ENCODE peak calls at places on chromosomes 2 and 18, in nine cellular contexts. U, E, O, C, I, P, D, Y and M are unnamed samples. For H3K4me1, the result is how much of the 10 kb centered on the place peaks cover.

GRCh38 chr2:23944527-23944926 is 4.3 kb downstream of the UBXN2A start:
- DNase-seq in C (peak), D (no peak), P (no peak), U (no peak), E (no peak), Y (peak), I (no peak), O (no peak), M (no peak)

GRCh38 chr2:75640621-75641121 is 5.9 kb upstream of the MRPL19 start:
- DNase-seq in U (no peak), O (peak), P (peak), D (peak), Y (peak), C (peak), I (peak), E (peak), M (peak)

GRCh38 chr2:206164261-206164862 is 4.7 kb downstream of the EEF1B2 start:
- DNase-seq in O (no peak), D (no peak), E (no peak), C (no peak), P (peak), I (peak), Y (peak), U (no peak), M (peak)

GRCh38 chr18:66749030-66749429 is 145.1 kb upstream of the CDH19 start:
- DNase-seq in I (peak), P (no peak), C (no peak), U (no peak), Y (no peak), E (no peak), D (no peak), O (no peak), M (peak)

GRCh38 chr2:145284551-145284950 is 764.6 kb upstream of the ZEB2 start:
- DNase-seq in O (no peak), E (no peak), P (no peak), U (no peak), D (no peak), I (no peak), Y (no peak), C (no peak), M (no peak)

GRCh38 chr2:240957656-240958365 is 40.6 kb upstream of the SNED1 start:
- DNase-seq in Y (peak), E (no peak), I (no peak), D (peak), O (peak), U (no peak), C (no peak), P (no peak), M (peak)

GRCh38 chr18:36314098-36314497 is 16.6 kb downstream of the FHOD3 start:
- DNase-seq in O (no peak), C (no peak), I (no peak), E (no peak), D (no peak), U (no peak), Y (peak), P (no peak), M (no peak)

GRCh38 chr2:125797192-125797591 is 858.8 kb upstream of the GYPC start:
- DNase-seq in O (no peak), D (no peak), P (no peak), I (no peak), U (no peak), E (no peak), C (no peak), Y (no peak), M (no peak)

GRCh38 chr2:120869036-120869435 is 133.4 kb downstream of the GLI2 start:
- DNase-seq in U (no peak), D (peak), P (no peak), I (no peak), C (peak), O (no peak), E (no peak), Y (no peak), M (no peak)

GRCh38 chr2:39728941-39729351 is 50.1 kb downstream of the THUMPD2 start:
- DNase-seq in E (no peak), P (peak), U (no peak), Y (peak), O (no peak), C (no peak), D (no peak), I (peak), M (peak)

GRCh38 chr2:106147159-106147558 is 46.9 kb downstream of the UXS1 start:
- DNase-seq in Y (no peak), O (no peak), D (no peak), U (no peak), P (no peak), I (no peak), E (no peak), C (no peak), M (no peak)

GRCh38 chr2:156319811-156320490 is 12.6 kb downstream of the NR4A2 start:
- DNase-seq in P (no peak), O (peak), C (peak), E (peak), D (peak), U (no peak), I (peak), Y (peak), M (peak)

GRCh38 chr2:102737435-102737834 is 24.4 kb upstream of the TMEM182 start:
- DNase-seq in Y (no peak), C (no peak), P (no peak), E (no peak), U (no peak), D (no peak), I (no peak), O (no peak), M (no peak)

GRCh38 chr18:39199231-39199855 is 1633.7 kb upstream of the CELF4 start:
- DNase-seq in Y (no peak), D (no peak), E (no peak), U (no peak), P (no peak), O (no peak), C (no peak), I (no peak), M (no peak)

GRCh38 chr2:155663265-155663664 is 669.3 kb downstream of the NR4A2 start:
- DNase-seq in C (no peak), P (no peak), Y (no peak), D (no peak), I (no peak), U (no peak), O (no peak), E (no peak), M (no peak)

GRCh38 chr2:27442981-27443323 is 771 bp downstream of the KRTCAP3 start:
- DNase-seq in U (no peak), I (no peak), D (no peak), E (no peak), O (no peak), P (no peak), Y (peak), C (no peak), M (no peak)

GRCh38 chr18:11498821-11499220 is 110.6 kb upstream of the SLC35G4 start:
- DNase-seq in C (no peak), D (no peak), P (no peak), O (no peak), E (no peak), U (no peak), I (no peak), Y (no peak), M (no peak)

GRCh38 chr2:73290049-73290839 is 3.1 kb downstream of the EGR4 start:
- DNase-seq in E (no peak), Y (peak), O (peak), C (no peak), U (no peak), D (no peak), I (peak), P (peak), M (peak)

GRCh38 chr18:60092073-60092472 is 192.3 kb downstream of the PMAIP1 start:
- DNase-seq in I (no peak), Y (no peak), P (no peak), O (no peak), U (no peak), E (no peak), D (no peak), C (no peak), M (peak)

GRCh38 chr2:209600257-209601180 is 171.1 kb upstream of the UNC80 start:
- DNase-seq in D (no peak), U (no peak), P (no peak), O (no peak), I (peak), Y (no peak), E (no peak), C (no peak), M (peak)

GRCh38 chr2:118911936-118912335 is 30.1 kb upstream of the MARCO start:
- DNase-seq in C (no peak), U (no peak), E (no peak), Y (no peak), P (no peak), D (no peak), O (no peak), I (no peak), M (no peak)

GRCh38 chr2:233929352-233929843 is 12.2 kb downstream of the TRPM8 start:
- DNase-seq in D (no peak), I (no peak), C (no peak), U (no peak), O (no peak), P (no peak), E (no peak), Y (peak), M (no peak)

GRCh38 chr2:3466482-3466863 is 52.9 kb downstream of the ADI1 start:
- DNase-seq in C (no peak), U (no peak), O (no peak), D (no peak), Y (no peak), P (no peak), E (no peak), I (no peak), M (no peak)

GRCh38 chr2:86617153-86617552 is 6.5 kb downstream of the RNF103 start:
- DNase-seq in Y (no peak), O (no peak), P (no peak), U (no peak), C (no peak), D (no peak), E (no peak), I (no peak), M (no peak)

GRCh38 chr2:12738112-12738485 is 21.4 kb downstream of the TRIB2 start:
- DNase-seq in D (no peak), E (no peak), I (no peak), C (no peak), P (no peak), O (no peak), Y (no peak), U (no peak), M (peak)

GRCh38 chr2:12742891-12743290 is 26.2 kb downstream of the TRIB2 start:
- DNase-seq in Y (no peak), D (no peak), O (no peak), C (no peak), E (no peak), P (no peak), U (no peak), I (no peak), M (no peak)

GRCh38 chr2:12737226-12738111 is 20.7 kb downstream of the TRIB2 start:
- DNase-seq in O (no peak), D (no peak), C (no peak), P (no peak), U (no peak), Y (no peak), I (no peak), E (no peak), M (no peak)

GRCh38 chr2:12741361-12741760 is 24.6 kb downstream of the TRIB2 start:
- DNase-seq in D (no peak), Y (no peak), U (no peak), E (no peak), C (no peak), P (no peak), I (no peak), O (no peak), M (no peak)

GRCh38 chr2:12739721-12740254 is 23.1 kb downstream of the TRIB2 start:
- DNase-seq in O (no peak), P (no peak), E (no peak), D (no peak), Y (no peak), C (no peak), I (no peak), U (no peak), M (no peak)
- H3K27ac ChIP-seq in O (no peak), P (no peak), E (no peak), D (no peak), Y (no peak), C (no peak), I (no peak), U (no peak), M (no peak)

GRCh38 chr2:37344453-37345361 is at the start of gene QPCT:
- DNase-seq in P (peak), D (peak), U (no peak), I (no peak), E (peak), C (peak), O (peak), Y (peak), M (peak)

GRCh38 chr2:37342636-37343211 is 1.7 kb upstream of the QPCT start:
- DNase-seq in O (no peak), D (no peak), P (no peak), U (no peak), Y (peak), C (no peak), I (no peak), E (no peak), M (no peak)

GRCh38 chr2:37340637-37341036 is 3.8 kb upstream of the QPCT start:
- DNase-seq in C (no peak), D (no peak), U (no peak), P (no peak), E (no peak), I (no peak), O (no peak), Y (no peak), M (no peak)

GRCh38 chr2:37348155-37348554 is 3.7 kb downstream of the QPCT start:
- DNase-seq in E (no peak), P (no peak), D (no peak), C (no peak), O (no peak), Y (no peak), U (no peak), I (no peak), M (no peak)

DNA sequence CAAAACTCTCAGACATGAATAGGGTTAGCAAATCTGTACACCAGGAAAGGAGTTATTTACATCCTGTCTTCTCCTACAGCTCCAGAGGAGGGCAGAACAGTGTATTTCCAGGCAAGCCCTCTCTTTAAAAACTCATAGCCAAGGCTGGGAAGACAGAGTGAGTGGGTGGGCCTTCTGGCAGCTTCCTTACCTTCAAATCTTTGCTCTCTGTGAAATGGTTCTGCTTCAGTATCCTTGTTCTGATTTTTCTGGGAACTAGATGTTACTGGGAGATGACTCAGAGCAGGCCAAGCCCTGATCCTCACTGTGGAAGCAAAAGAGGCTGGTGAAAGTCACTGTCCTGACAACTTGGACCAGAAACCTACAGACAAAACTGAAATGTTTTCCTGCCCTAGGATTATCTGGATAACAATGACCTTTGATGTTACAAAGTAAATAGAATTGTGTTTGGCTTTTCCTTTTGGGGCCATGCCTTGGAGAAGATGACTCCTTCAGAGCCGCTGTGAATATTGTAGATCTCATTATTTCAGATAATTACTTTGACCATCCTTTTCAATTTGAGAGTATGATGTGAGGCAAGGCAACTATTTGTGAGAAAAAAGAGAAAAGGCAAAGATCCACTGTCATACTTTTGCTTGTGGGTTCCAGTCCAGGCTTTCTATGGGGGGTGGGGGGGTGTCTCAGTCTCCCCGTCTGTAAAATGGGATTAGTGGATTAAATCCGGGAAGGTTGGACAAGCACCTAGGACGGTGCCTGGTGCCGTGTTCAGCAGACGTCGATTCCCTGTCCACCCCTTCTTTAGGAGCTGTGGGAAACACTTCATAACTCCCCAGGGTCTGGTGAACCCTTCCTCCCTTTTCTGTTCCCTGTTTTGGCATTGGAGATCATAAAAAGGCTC is 644 bp upstream of the QPCT start:
- DNase-seq in C (no peak), D (no peak), E (peak), I (peak), U (no peak), P (peak), Y (peak), O (no peak), M (no peak)
- H3K4me3 ChIP-seq in C (peak), D (peak), E (peak), I (no peak), U (peak), P (peak), Y (peak), O (no peak), M (no peak)

DNA sequence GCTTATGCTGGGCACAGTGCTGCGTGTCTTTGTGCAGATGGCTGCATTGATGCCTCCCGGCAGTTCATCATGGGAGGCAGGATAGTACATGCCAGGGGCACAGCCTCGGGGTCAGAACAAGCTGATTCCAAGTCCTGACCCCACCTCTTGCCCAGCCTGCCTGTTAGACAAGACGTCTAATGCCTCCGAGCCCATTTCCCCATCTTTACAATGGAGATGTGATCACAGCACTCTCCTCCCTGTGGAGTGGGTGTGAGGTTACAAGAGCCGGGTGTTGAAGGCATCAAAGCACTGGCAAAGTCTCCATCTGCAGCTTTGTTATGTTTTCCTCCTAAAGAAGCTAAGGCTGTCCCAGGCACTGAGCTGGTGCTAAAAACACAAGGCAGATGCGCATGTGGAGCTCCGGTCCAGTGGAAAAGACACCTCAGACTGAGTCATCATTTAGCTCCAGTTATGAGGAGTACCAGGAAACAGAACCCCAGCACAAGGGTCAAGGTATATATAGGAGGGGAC is 125.7 kb upstream of the EPAS1 start:
- DNase-seq in E (no peak), O (no peak), D (no peak), U (no peak), P (no peak), C (no peak), Y (peak), I (peak), M (peak)
- H3K4me1 ChIP-seq in E (under half), O (under half), D (under half), U (under half), P (under half), C (under half), Y (under half), I (under half), M (under half)

DNA sequence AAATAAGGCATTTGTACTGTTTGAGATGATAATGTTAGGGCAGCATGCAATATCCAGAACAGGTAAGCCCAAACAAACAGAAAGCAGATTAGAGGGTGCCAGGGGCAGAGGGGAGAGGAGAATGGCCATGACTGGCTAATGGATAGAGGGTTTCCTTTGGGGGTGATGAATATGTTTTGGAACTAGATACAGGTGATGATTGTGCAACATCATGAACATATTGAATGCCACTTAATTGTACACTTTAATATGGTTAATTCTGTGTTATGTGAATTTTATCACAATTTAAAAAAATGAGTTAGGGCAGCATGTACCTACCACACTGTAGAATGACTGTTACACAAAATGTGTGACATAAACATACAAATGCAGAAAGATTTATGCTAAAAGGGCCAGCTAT is 255.5 kb upstream of the FN1 start:
- DNase-seq in I (no peak), Y (no peak), U (no peak), P (no peak), C (no peak), D (no peak), E (no peak), O (no peak), M (no peak)
- H3K27ac ChIP-seq in I (no peak), Y (no peak), U (peak), P (no peak), C (no peak), D (no peak), E (peak), O (no peak), M (no peak)

GRCh38 chr2:238141541-238142318 is 3.3 kb downstream of the KLHL30 start:
- DNase-seq in I (no peak), O (no peak), C (no peak), Y (no peak), U (no peak), D (peak), P (no peak), E (no peak), M (no peak)

GRCh38 chr2:238142382-238143205 is 4.1 kb downstream of the KLHL30 start:
- DNase-seq in Y (no peak), E (no peak), I (no peak), O (no peak), U (no peak), C (no peak), P (no peak), D (no peak), M (no peak)

GRCh38 chr2:238144262-238144661 is 5.8 kb downstream of the KLHL30 start:
- DNase-seq in O (no peak), P (no peak), E (no peak), U (no peak), Y (no peak), D (no peak), I (no peak), C (no peak), M (no peak)

GRCh38 chr2:238145046-238145445 is 6.6 kb downstream of the KLHL30 start:
- DNase-seq in E (no peak), I (no peak), Y (no peak), U (no peak), P (no peak), O (no peak), D (no peak), C (no peak), M (no peak)

GRCh38 chr2:238143239-238143951 is 4.9 kb downstream of the KLHL30 start:
- DNase-seq in P (no peak), O (no peak), E (no peak), Y (no peak), D (no peak), U (no peak), I (no peak), C (no peak), M (no peak)
- H3K4me3 ChIP-seq in P (no peak), O (no peak), E (no peak), Y (no peak), D (no peak), U (peak), I (no peak), C (no peak), M (no peak)

DNA sequence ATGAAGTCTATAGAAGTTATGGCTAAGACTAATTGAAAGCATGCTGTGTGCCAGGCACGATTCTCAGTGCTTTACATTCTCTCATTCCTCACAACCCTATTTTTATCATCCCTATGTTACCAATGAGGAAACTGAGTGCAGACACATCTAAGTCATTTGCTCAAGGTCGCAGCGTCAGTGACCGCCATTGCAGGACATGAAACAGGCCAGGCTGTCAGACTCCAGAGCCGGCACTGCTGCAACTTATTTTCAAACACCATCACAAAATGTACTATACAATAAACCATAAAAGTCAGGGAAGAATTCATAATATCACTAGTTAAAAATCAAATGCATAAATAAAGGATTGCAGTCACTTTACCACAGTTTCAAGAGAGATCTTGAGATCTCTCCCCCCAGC is 5.6 kb downstream of the STK39 start:
- DNase-seq in P (no peak), I (no peak), Y (no peak), E (no peak), D (no peak), U (no peak), O (no peak), C (no peak), M (peak)
- H3K4me1 ChIP-seq in P (under half), I (under half), Y (under half), E (under half), D (under half), U (under half), O (under half), C (under half), M (under half)

DNA sequence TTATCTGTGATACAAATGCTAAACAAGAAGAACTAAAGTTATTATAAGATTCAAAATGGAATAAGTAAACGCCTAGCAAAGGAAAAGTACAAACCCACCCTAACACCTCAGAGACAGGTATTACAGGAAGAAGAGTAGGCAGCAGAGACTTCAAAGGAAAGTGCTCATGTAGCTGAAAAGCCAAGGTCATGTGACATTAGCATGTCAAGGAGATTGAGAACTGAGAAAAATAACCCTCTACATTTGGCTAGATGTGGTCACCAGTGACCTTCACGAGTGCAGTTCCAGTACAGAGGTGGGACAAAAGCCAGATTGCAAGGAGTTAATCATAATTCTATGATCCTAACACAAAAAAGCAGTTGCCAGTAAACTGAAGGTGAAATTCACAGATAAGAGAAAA is 252.7 kb downstream of the ZEB2 start:
- DNase-seq in E (no peak), I (no peak), C (no peak), O (no peak), D (no peak), Y (no peak), P (peak), U (no peak), M (no peak)
- H3K27ac ChIP-seq in E (no peak), I (no peak), C (no peak), O (no peak), D (no peak), Y (no peak), P (no peak), U (no peak), M (no peak)